ENCODE peak calls at places on chromosomes 7 and 10, in seven cellular contexts. C, K, Q, A, G, N and O are unnamed samples.

GRCh38 chr7:117097860-117098259 is 144.6 kb downstream of the ST7 start:
- DNase-seq in C (no peak), K (no peak), Q (no peak), A (no peak), G (no peak), N (no peak), O (peak; percentile 7)

GRCh38 chr7:57201895-57202210 is 69.6 kb upstream of the ZNF479 start:
- DNase-seq in C (no peak), K (no peak), Q (no peak), A (no peak), G (peak; percentile 35), N (no peak), O (no peak)

GRCh38 chr10:127398140-127398966 is 150.8 kb upstream of the NPS start:
- DNase-seq in C (no peak), K (no peak), Q (no peak), A (no peak), G (no peak), N (no peak), O (no peak)

GRCh38 chr7:157000741-157001653 is 9.5 kb downstream of the MNX1 start:
- DNase-seq in C (no peak), K (no peak), Q (no peak), A (no peak), G (no peak), N (no peak), O (no peak)

GRCh38 chr7:151936207-151936606 is 20.0 kb upstream of the GALNTL5 start:
- DNase-seq in C (no peak), K (no peak), Q (no peak), A (no peak), G (no peak), N (no peak), O (no peak)

GRCh38 chr10:21292763-21293517 is 232.5 kb downstream of the SKIDA1 start:
- DNase-seq in C (peak; percentile 67), K (peak; percentile 71), Q (peak; percentile 98), A (peak; percentile 76), G (no peak), N (no peak), O (peak; percentile 67)

GRCh38 chr10:109259293-109259692 is 664.0 kb downstream of the XPNPEP1 start:
- DNase-seq in C (no peak), K (no peak), Q (peak; percentile 77), A (no peak), G (no peak), N (no peak), O (no peak)

GRCh38 chr10:71068811-71069411 is 143.5 kb upstream of the UNC5B start:
- DNase-seq in C (no peak), K (no peak), Q (peak; percentile 5), A (no peak), G (no peak), N (peak; percentile 30), O (no peak)

GRCh38 chr7:14144109-14144508 is 154.6 kb upstream of the ETV1 start:
- DNase-seq in C (no peak), K (no peak), Q (no peak), A (no peak), G (no peak), N (no peak), O (no peak)

GRCh38 chr10:26863677-26864076 is 2.9 kb upstream of the ABI1 start:
- DNase-seq in C (no peak), K (no peak), Q (no peak), A (no peak), G (no peak), N (no peak), O (no peak)

GRCh38 chr10:54402576-54402975 is 398.5 kb downstream of the PCDH15 start:
- DNase-seq in C (no peak), K (no peak), Q (peak; percentile 65), A (no peak), G (no peak), N (no peak), O (no peak)

GRCh38 chr7:38215734-38216670 is 38.0 kb downstream of the STARD3NL start:
- DNase-seq in C (peak; percentile 68), K (no peak), Q (peak; percentile 92), A (peak; percentile 83), G (peak; percentile 85), N (peak; percentile 37), O (peak; percentile 82)

GRCh38 chr10:126813432-126813831 is 91.8 kb upstream of the DOCK1 start:
- DNase-seq in C (no peak), K (no peak), Q (no peak), A (no peak), G (no peak), N (no peak), O (no peak)

GRCh38 chr7:28587211-28587610 is 174.9 kb downstream of the CREB5 start:
- DNase-seq in C (no peak), K (no peak), Q (peak; percentile 40), A (no peak), G (no peak), N (no peak), O (peak; percentile 19)

GRCh38 chr10:30027057-30028005 is 32.1 kb downstream of the JCAD start:
- DNase-seq in C (peak; percentile 43), K (no peak), Q (no peak), A (peak; percentile 72), G (no peak), N (no peak), O (no peak)

DNA sequence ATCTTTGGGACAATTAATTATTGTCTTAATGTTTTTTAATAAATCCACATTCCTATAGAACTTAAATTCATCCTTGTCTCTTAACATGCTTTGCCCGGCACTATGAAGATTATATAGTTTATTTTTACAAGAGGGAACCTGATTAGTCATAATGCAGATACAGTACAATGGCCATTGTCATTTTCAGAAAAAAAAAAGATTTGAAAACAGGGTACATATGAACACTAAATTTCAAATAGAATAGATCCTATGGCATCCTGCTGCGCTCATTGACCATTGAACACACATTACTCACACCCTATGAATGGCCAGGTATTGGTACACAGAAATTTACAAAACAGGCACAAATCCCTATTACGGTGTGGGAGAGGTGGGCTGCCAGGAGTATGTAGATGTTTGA is 2.0 kb upstream of the KLF6 start:
- DNase-seq in C (no peak), K (no peak), Q (no peak), A (no peak), G (no peak), N (no peak), O (no peak)
- H3K27ac ChIP-seq in C (peak overlapping the region; percentile 100), K (peak overlapping the region; percentile 100), Q (no peak overlapping the region), A (no peak overlapping the region), G (peak overlapping the region; percentile 100), N (no peak overlapping the region), O (no peak overlapping the region)

DNA sequence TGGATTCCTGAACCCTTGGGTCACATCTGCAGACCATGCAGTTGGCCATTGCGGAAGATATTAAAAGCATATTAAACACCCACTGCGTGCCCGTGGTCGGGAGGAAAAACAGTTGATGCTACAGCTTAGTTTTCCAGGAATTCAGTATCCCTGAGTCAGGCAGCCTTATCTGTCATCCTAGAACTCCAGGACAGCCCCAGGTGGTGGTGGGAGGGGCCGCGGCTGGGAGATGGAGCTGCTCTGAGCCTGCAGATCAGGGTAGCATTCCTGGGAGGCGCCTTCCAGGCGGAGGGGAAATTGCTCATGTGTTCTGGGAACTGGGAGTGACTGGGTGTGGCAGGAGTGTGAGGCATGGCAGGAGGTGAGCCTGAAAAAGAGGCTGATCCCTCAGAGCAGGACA is 222.9 kb upstream of the SH2B2 start:
- DNase-seq in C (no peak), K (peak; percentile 68), Q (no peak), A (peak; percentile 80), G (no peak), N (no peak), O (no peak)
- H3K27ac ChIP-seq in C (no peak overlapping the region), K (peak overlapping the region; percentile 95), Q (no peak overlapping the region), A (no peak overlapping the region), G (no peak overlapping the region), N (no peak overlapping the region), O (no peak overlapping the region)

DNA sequence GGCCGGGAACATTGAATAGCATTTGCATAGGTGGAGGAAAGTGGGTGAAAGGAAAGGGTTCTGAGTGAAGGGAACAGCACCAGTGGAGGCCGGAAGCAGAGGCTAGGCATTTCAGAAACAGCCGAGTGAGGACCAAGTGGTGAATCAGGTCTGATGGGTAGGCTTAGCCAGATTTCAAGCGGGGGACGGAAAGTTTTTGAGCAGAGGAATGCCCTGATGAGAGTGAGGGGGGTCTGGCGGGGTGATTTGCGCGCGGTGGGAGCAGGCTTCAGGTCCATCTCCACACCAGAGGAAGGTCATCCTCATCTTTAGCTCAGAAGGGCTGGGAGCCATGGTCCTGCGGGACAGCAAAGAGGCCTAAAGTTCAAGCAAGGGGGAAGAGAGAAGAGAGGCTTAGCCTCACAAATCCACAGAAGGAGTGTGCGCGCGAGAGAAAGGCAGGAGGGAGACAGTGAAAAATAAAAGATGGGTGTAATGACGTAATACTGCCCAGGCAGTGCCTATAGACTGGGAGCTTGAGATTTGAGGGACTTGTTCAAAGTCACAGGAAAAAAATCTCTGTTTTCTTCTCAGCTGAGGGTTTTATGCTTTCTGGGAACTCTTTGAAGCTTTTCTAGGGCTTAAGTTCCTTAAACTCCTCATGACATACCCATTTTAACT is 1.0 kb upstream of the DENND2A start:
- DNase-seq in C (no peak), K (no peak), Q (no peak), A (peak; percentile 45), G (no peak), N (no peak), O (no peak)
- H3K27ac ChIP-seq in C (peak overlapping the region; percentile 95), K (no peak overlapping the region), Q (peak overlapping the region; percentile 72), A (no peak overlapping the region), G (no peak overlapping the region), N (peak overlapping the region; percentile 71), O (peak overlapping the region; percentile 70)

GRCh38 chr10:11527068-11527467 is 84.4 kb downstream of the USP6NL start:
- DNase-seq in C (no peak), K (no peak), Q (no peak), A (no peak), G (no peak), N (no peak), O (no peak)

GRCh38 chr10:11529276-11529675 is 82.2 kb downstream of the USP6NL start:
- DNase-seq in C (no peak), K (no peak), Q (peak; percentile 6), A (no peak), G (no peak), N (no peak), O (no peak)

GRCh38 chr10:11525503-11525902 is 85.9 kb downstream of the USP6NL start:
- DNase-seq in C (peak; percentile 69), K (no peak), Q (peak; percentile 69), A (no peak), G (no peak), N (no peak), O (no peak)

GRCh38 chr10:11528286-11528685 is 83.2 kb downstream of the USP6NL start:
- DNase-seq in C (no peak), K (no peak), Q (no peak), A (no peak), G (no peak), N (no peak), O (no peak)

DNA sequence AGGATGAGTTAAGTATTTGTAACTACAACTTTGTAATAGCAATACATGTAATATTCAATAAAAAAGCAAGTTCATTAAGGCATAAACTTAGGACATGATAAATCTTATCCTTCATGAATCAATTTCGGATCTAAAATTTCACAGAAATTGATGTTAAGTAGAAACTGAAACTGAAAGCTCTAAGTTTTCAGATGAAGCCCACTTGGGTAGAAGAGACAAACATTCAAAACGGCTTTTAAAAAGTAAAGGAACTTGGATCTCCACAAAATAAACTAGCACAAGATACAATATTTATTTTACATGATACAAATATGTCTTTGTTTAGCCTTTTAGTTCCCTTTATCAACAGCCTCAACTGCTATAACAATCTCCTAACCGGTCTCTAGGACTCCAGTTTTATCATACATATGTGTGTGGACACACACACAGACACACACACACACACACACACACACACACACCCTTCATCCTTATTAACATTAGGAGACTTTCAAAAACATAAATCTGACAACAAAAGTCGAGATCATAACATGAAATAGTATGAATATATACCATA is 83.7 kb downstream of the USP6NL start:
- DNase-seq in C (no peak), K (no peak), Q (peak; percentile 61), A (no peak), G (no peak), N (no peak), O (no peak)
- H3K27ac ChIP-seq in C (no peak overlapping the region), K (no peak overlapping the region), Q (peak overlapping the region; percentile 27), A (no peak overlapping the region), G (no peak overlapping the region), N (no peak overlapping the region), O (no peak overlapping the region)